ENCODE peak calls at places on chromosomes 13 and 19, in nine cellular contexts. U is uterus; D is A549; P is stimulated activated CD4-positive, alpha-beta T cell treated with anti-CD3 and anti-CD28 coated beads, Interleukin-4, amount 100 ng/mL, for 1 hour; N is hepatic stellate cell; T is mucosa of gallbladder; X is lower leg skin; C is GM23338; G is HTR-8/SVneo. F is an unnamed sample.

GRCh38 chr13:22800726-22801401 is 379.9 kb upstream of the SGCG start:
- DNase-seq in X (peak), G (no peak), P (no peak), N (no peak), C (no peak), T (peak), U (no peak), D (no peak), F (no peak)

GRCh38 chr19:8368136-8368535 is 4.2 kb downstream of the ANGPTL4 start:
- DNase-seq in D (no peak), U (no peak), G (no peak), P (no peak), N (no peak), T (no peak), C (no peak), X (no peak), F (no peak)

GRCh38 chr19:3367572-3368440 is 1.4 kb downstream of the NFIC start:
- DNase-seq in P (no peak), T (no peak), N (peak), U (peak), C (no peak), D (no peak), X (peak), G (no peak), F (no peak)

GRCh38 chr19:18785179-18786124 is 5.7 kb downstream of the COMP start:
- DNase-seq in U (peak), X (peak), G (peak), T (peak), C (peak), D (peak), P (peak), N (peak), F (peak)

GRCh38 chr13:113794086-113794485 is 35.1 kb downstream of the TMEM255B start:
- DNase-seq in P (no peak), N (no peak), C (no peak), U (no peak), G (no peak), T (no peak), D (no peak), X (no peak), F (no peak)

GRCh38 chr13:45786293-45786920 is 65.1 kb downstream of the SIAH3 start:
- DNase-seq in D (no peak), T (no peak), U (no peak), N (no peak), X (no peak), G (no peak), C (no peak), P (no peak), F (no peak)

GRCh38 chr13:72458701-72459100 is 268.7 kb downstream of the MZT1 start:
- DNase-seq in T (peak), U (no peak), P (no peak), D (no peak), X (no peak), C (peak), N (no peak), G (no peak), F (no peak)

GRCh38 chr19:51324082-51324481 is 12.6 kb downstream of the IGLON5 start:
- DNase-seq in D (no peak), P (no peak), T (no peak), X (no peak), G (no peak), N (no peak), C (no peak), U (no peak), F (no peak)

GRCh38 chr19:18513868-18514267 is 8.0 kb downstream of the ELL start:
- DNase-seq in D (no peak), N (no peak), T (no peak), U (peak), G (no peak), X (peak), P (no peak), C (no peak), F (no peak)

F was measured in HCT116.